ENCODE peak calls at places on chromosomes 6 and 20, in four cellular contexts. F, B, I and J are unnamed samples.

GRCh38 chr20:38935285-38935684 is 9.1 kb downstream of the FAM83D start:
- DNase-seq in B (no peak), I (no peak), F (no peak), J (no peak)

GRCh38 chr6:34056301-34056700 is 89.6 kb downstream of the GRM4 start:
- DNase-seq in I (no peak), F (peak), B (peak), J (peak)

GRCh38 chr6:15110721-15111354 is 135.0 kb upstream of the JARID2 start:
- DNase-seq in I (no peak), F (no peak), B (no peak), J (no peak)

GRCh38 chr20:20230741-20231140 is 137.2 kb upstream of the INSM1 start:
- DNase-seq in I (no peak), B (no peak), F (no peak), J (no peak)

GRCh38 chr6:111817451-111818146 is 55.7 kb downstream of the FYN start:
- DNase-seq in F (no peak), B (no peak), I (no peak), J (no peak)

GRCh38 chr6:167142433-167142761 is 15.4 kb downstream of the GPR31 start:
- DNase-seq in B (no peak), I (no peak), F (no peak), J (no peak)

GRCh38 chr20:19026121-19026878 is 186.1 kb upstream of the SLC24A3 start:
- DNase-seq in F (no peak), B (no peak), I (no peak), J (no peak)

GRCh38 chr6:165811512-165811911 is 148.5 kb upstream of the PDE10A start:
- DNase-seq in B (no peak), F (no peak), I (no peak), J (no peak)

GRCh38 chr20:42401598-42401997 is 783.4 kb upstream of the CHD6 start:
- DNase-seq in F (no peak), B (no peak), I (no peak), J (no peak)

GRCh38 chr20:16273812-16274560 is 299.3 kb downstream of the KIF16B start:
- DNase-seq in F (no peak), I (no peak), B (no peak), J (no peak)

GRCh38 chr6:84220809-84221409 is 6.5 kb downstream of the CEP162 start:
- DNase-seq in F (no peak), I (no peak), B (no peak), J (peak)

GRCh38 chr20:3842332-3842930 is 4.2 kb upstream of the MAVS start:
- DNase-seq in B (no peak), F (peak), I (no peak), J (no peak)

GRCh38 chr6:116189472-116189871 is 63.5 kb upstream of the COL10A1 start:
- DNase-seq in B (no peak), F (no peak), I (no peak), J (no peak)

GRCh38 chr20:35616465-35617396 is 1.1 kb downstream of the SPAG4 start:
- DNase-seq in B (no peak), F (peak), I (peak), J (peak)

GRCh38 chr6:52063584-52064400 is 23.6 kb downstream of the PKHD1 start:
- DNase-seq in F (peak), I (peak), B (peak), J (peak)

GRCh38 chr6:117483004-117483644 is 650 bp downstream of the DCBLD1 start:
- DNase-seq in I (peak), F (peak), B (no peak), J (no peak)

GRCh38 chr6:158010591-158011477 is 29.2 kb downstream of the SYNJ2 start:
- DNase-seq in I (peak), F (no peak), B (no peak), J (no peak)

GRCh38 chr6:158009935-158010585 is 28.4 kb downstream of the SYNJ2 start:
- DNase-seq in I (no peak), B (no peak), F (no peak), J (no peak)

GRCh38 chr6:158011478-158011920 is 29.8 kb downstream of the SYNJ2 start:
- DNase-seq in B (no peak), I (peak), F (no peak), J (no peak)

GRCh38 chr6:158006821-158007570 is 25.3 kb downstream of the SYNJ2 start:
- DNase-seq in I (no peak), B (no peak), F (no peak), J (no peak)

GRCh38 chr6:158008894-158009891 is 27.5 kb downstream of the SYNJ2 start:
- DNase-seq in B (no peak), F (no peak), I (no peak), J (no peak)
- TF ChIP-seq ZNF274 in B (no peak), F (no peak), I (no peak), J (no peak)

GRCh38 chr6:73712536-73712935 is 16.5 kb downstream of the CD109 start:
- DNase-seq in B (no peak), F (no peak), I (no peak), J (no peak)

GRCh38 chr6:73710948-73711347 is 14.9 kb downstream of the CD109 start:
- DNase-seq in B (no peak), I (no peak), F (no peak), J (no peak)

GRCh38 chr6:73710470-73710869 is 14.5 kb downstream of the CD109 start:
- DNase-seq in B (no peak), F (no peak), I (peak), J (peak)

GRCh38 chr6:73713426-73714147 is 17.6 kb downstream of the CD109 start:
- DNase-seq in B (no peak), F (no peak), I (no peak), J (no peak)

GRCh38 chr6:73714227-73714626 is 18.2 kb downstream of the CD109 start:
- DNase-seq in B (no peak), I (no peak), F (no peak), J (no peak)
- TF ChIP-seq FOSL1 in B (no peak), I (no peak), F (no peak), J (no peak)

DNA sequence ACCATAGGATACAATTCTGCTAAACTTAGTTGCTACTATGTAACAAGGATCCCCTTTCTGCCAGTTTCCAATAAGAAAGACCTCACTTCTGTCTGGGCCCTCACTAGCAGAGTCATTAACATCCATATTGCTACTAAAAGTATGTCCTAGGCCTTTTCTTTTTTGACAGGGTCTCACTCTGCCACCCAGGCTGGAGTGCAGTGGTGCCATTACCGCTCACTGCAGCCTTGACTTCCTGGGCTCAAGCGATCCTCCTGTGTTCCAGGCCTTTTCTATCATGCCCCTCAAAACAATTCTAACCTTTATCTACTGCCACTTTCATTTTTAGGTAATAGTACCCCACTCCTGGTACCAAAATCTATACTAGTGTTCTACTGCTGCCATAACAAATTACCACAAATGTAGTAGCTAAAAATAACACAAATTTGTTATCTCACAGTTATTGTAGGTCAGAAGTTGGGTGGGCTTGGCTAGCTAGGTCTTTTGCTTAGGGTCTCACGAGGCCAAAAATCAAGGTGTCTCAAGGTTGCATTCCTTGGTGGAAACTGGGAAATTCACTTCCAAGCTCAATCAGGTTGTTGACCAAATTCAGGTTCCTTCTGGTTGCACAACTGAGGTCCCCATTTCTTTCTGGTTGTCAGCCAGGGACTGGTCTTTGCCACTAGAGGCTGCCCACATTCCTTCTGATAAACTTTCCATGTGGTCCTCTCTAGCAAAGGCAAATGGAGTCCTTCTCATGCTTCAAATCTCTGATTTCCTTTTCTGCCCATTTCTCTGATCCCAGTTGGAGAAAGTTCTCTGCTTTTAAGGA is 3.0 kb downstream of the CSNK2A1 start:
- DNase-seq in F (no peak), I (peak), B (no peak), J (no peak)
- TF ChIP-seq CEBPB in F (no peak), I (peak), B (peak), J (no peak)

GRCh38 chr20:34190679-34191090 is 50.5 kb upstream of the ASIP start:
- DNase-seq in B (peak), I (peak), F (peak), J (peak)
- TF ChIP-seq ZNF274 in B (no peak), I (no peak), F (no peak), J (no peak)

GRCh38 chr20:31863296-31864085 is 6.8 kb downstream of the DUSP15 start:
- DNase-seq in F (no peak), I (no peak), B (no peak), J (no peak)
- TF ChIP-seq FOSL1 in F (no peak), I (no peak), B (no peak), J (no peak)

DNA sequence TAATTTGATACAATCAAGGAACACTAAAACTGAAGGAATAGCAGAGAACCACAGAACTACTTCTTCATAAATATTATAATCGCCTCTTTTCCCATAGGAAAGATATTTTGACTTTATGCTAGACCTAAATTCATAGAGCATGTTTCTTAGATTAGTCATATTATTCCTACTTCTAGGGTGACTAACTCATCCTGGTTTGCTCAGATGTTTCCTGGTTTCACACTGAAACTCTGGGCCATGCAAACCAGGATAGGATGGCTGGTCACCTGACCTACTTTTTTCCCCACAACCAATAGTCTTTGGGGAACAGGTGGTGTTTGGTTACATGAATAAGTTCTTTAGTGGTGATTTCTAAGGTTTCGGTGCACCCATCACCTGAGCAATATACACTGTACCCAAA is 42.8 kb downstream of the MMS22L start:
- DNase-seq in F (no peak), B (no peak), I (no peak), J (no peak)
- TF ChIP-seq CEBPB in F (no peak), B (no peak), I (no peak), J (no peak)

GRCh38 chr6:101232946-101233345 is 160.6 kb upstream of the GRIK2 start:
- DNase-seq in F (no peak), B (no peak), I (no peak), J (no peak)
- TF ChIP-seq ZNF274 in F (no peak), B (no peak), I (no peak), J (no peak)

GRCh38 chr6:163501022-163501421 is 86.5 kb downstream of the QKI start:
- DNase-seq in I (no peak), F (no peak), B (no peak), J (no peak)
- TF ChIP-seq FOSL1 in I (no peak), F (no peak), B (no peak), J (no peak)

DNA sequence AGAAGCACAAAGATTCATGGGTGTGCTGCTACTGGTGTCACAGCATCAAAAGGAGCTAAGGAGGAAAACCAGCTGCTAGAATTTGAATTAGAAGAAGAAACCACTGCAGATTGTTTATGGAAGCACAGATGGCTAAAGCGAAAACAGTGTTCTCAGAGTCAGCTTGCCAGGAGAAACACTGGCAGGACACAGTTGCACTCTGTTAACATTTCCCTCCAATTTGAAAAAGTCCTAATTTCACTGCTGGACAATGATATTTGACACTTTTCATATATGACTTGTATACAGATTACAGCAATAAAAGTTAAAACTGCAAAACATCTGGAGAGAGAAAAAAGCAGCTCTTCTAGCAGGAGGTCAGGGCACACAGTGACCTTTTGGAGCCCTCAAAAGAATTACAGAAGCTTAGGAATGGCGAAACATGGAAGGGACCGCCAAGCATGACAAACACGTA is 314.5 kb downstream of the COL12A1 start:
- DNase-seq in I (no peak), B (no peak), F (no peak), J (no peak)
- TF ChIP-seq CEBPB in I (no peak), B (no peak), F (no peak), J (no peak)